ENCODE peak calls at places on chromosomes 11 and 22, in five cellular contexts. One of them, this sample, is unnamed.

GRCh38 chr11:103807806-103808205 is 228.6 kb upstream of the DDI1 start:
- DNase-seq in HFF-Myc: no peak
- DNase-seq in tibial nerve: no peak
- DNase-seq in AG09309: no peak
- DNase-seq in thoracic aorta: no peak
- DNase-seq in this sample: peak; percentile 48

GRCh38 chr11:61927501-61927900 is 10.1 kb upstream of the RAB3IL1 start:
- DNase-seq in HFF-Myc: no peak
- DNase-seq in tibial nerve: no peak
- DNase-seq in AG09309: no peak
- DNase-seq in thoracic aorta: no peak
- DNase-seq in this sample: no peak

GRCh38 chr11:14309425-14310192 is 49.4 kb downstream of the RRAS2 start:
- DNase-seq in HFF-Myc: no peak
- DNase-seq in tibial nerve: no peak
- DNase-seq in AG09309: no peak
- DNase-seq in thoracic aorta: no peak
- DNase-seq in this sample: no peak

GRCh38 chr11:130719516-130719915 is 196.8 kb downstream of the SNX19 start:
- DNase-seq in HFF-Myc: no peak
- DNase-seq in tibial nerve: no peak
- DNase-seq in AG09309: no peak
- DNase-seq in thoracic aorta: no peak
- DNase-seq in this sample: peak; percentile 61

GRCh38 chr11:61764606-61765260 is 12.3 kb downstream of the MYRF start:
- DNase-seq in HFF-Myc: no peak
- DNase-seq in tibial nerve: no peak
- DNase-seq in AG09309: no peak
- DNase-seq in thoracic aorta: no peak
- DNase-seq in this sample: peak; percentile 81

GRCh38 chr11:122917311-122917710 is 34.8 kb downstream of the JHY start:
- DNase-seq in HFF-Myc: no peak
- DNase-seq in tibial nerve: peak; percentile 19
- DNase-seq in AG09309: peak; percentile 13
- DNase-seq in thoracic aorta: no peak
- DNase-seq in this sample: no peak

GRCh38 chr22:25076281-25076680 is 123.4 kb upstream of the CRYBB3 start:
- DNase-seq in HFF-Myc: no peak
- DNase-seq in tibial nerve: no peak
- DNase-seq in AG09309: no peak
- DNase-seq in thoracic aorta: no peak
- DNase-seq in this sample: no peak

GRCh38 chr11:10072142-10072541 is 221.9 kb downstream of the SBF2 start:
- DNase-seq in HFF-Myc: no peak
- DNase-seq in tibial nerve: no peak
- DNase-seq in AG09309: no peak
- DNase-seq in thoracic aorta: no peak
- DNase-seq in this sample: no peak

GRCh38 chr11:132862918-132863317 is 669.4 kb downstream of the OPCML start:
- DNase-seq in HFF-Myc: no peak
- DNase-seq in tibial nerve: no peak
- DNase-seq in AG09309: no peak
- DNase-seq in thoracic aorta: no peak
- DNase-seq in this sample: no peak

GRCh38 chr11:80414766-80415165 is 973.9 kb upstream of the TENM4 start:
- DNase-seq in HFF-Myc: no peak
- DNase-seq in tibial nerve: no peak
- DNase-seq in AG09309: no peak
- DNase-seq in thoracic aorta: no peak
- DNase-seq in this sample: no peak

GRCh38 chr22:24703101-24703500 is 71.4 kb downstream of the PIWIL3 start:
- DNase-seq in HFF-Myc: no peak
- DNase-seq in tibial nerve: no peak
- DNase-seq in AG09309: no peak
- DNase-seq in thoracic aorta: no peak
- DNase-seq in this sample: no peak

GRCh38 chr22:47032091-47032943 is 269.9 kb downstream of the TBC1D22A start:
- DNase-seq in HFF-Myc: no peak
- DNase-seq in tibial nerve: no peak
- DNase-seq in AG09309: no peak
- DNase-seq in thoracic aorta: no peak
- DNase-seq in this sample: no peak

DNA sequence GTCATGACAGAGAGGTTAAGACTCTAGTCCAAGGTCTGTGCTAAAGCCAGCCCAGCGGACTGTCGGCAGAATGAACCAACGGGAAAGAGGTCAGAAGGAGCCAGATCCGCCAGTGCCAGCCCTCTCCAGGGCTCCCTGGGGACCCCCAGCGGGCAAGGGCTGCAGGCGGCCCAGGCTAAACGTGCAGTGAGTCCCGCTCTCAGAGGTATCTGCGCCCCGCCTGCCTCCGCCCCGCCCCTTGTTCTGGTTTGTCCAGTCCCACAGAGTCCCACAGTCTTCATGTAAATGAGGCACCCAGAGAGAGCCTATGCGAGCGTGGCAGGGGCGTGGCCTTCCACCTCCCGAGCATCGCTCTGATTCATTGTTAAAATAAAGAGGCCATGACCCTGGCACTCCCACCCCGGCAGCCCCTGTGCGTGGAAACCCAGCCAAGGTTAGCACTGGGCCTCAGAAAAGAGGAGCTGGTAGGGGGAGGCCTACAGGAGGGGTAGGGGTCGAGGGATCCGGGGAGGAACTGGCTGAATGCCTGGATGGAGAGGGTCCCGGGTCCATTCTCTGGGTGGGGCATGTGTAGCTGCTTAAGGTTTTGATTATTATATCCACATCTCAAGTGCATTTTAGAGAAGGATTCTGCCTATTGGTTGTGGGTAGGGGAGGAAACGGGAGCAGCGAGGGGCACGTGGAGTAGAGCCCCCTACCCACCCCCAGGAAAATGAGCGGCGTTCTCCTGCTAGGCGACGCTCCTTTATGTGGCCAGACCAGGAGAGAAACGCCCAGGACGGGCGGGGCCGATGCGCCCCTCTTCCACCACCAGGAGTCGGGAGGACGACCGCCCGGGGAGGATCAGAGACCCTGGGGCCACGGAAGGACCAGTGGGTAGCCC is at the start of gene TRIOBP:
- DNase-seq in HFF-Myc: peak; percentile 89
- DNase-seq in tibial nerve: peak; percentile 78
- DNase-seq in AG09309: peak; percentile 66
- DNase-seq in thoracic aorta: peak; percentile 96
- DNase-seq in this sample: peak; percentile 84
- H3K4me3 ChIP-seq in HFF-Myc: no peak within 1 kb of the TSS
- H3K4me3 ChIP-seq in tibial nerve: peak within 1 kb of the TSS; percentile 24
- H3K4me3 ChIP-seq in AG09309: peak within 1 kb of the TSS; percentile 16
- H3K4me3 ChIP-seq in thoracic aorta: peak within 1 kb of the TSS; percentile 65
- H3K4me3 ChIP-seq in this sample: peak within 1 kb of the TSS; percentile 41

GRCh38 chr11:34165121-34165520 is 59.7 kb downstream of the NAT10 start:
- DNase-seq in HFF-Myc: no peak
- DNase-seq in tibial nerve: no peak
- DNase-seq in AG09309: no peak
- DNase-seq in thoracic aorta: no peak
- DNase-seq in this sample: no peak

GRCh38 chr11:34168642-34169051 is 63.2 kb downstream of the NAT10 start:
- DNase-seq in HFF-Myc: no peak
- DNase-seq in tibial nerve: no peak
- DNase-seq in AG09309: no peak
- DNase-seq in thoracic aorta: no peak
- DNase-seq in this sample: no peak

GRCh38 chr11:34167961-34168360 is 62.5 kb downstream of the NAT10 start:
- DNase-seq in HFF-Myc: no peak
- DNase-seq in tibial nerve: no peak
- DNase-seq in AG09309: no peak
- DNase-seq in thoracic aorta: no peak
- DNase-seq in this sample: no peak

GRCh38 chr11:34166806-34167740 is 61.6 kb downstream of the NAT10 start:
- DNase-seq in HFF-Myc: no peak
- DNase-seq in tibial nerve: no peak
- DNase-seq in AG09309: no peak
- DNase-seq in thoracic aorta: no peak
- DNase-seq in this sample: no peak

GRCh38 chr11:34165786-34166557 is 60.5 kb downstream of the NAT10 start:
- DNase-seq in HFF-Myc: no peak
- DNase-seq in tibial nerve: no peak
- DNase-seq in AG09309: no peak
- DNase-seq in thoracic aorta: no peak
- DNase-seq in this sample: no peak
- TF ChIP-seq CTCF in HFF-Myc: no peak
- TF ChIP-seq CTCF in tibial nerve: no peak
- TF ChIP-seq CTCF in AG09309: no peak
- TF ChIP-seq CTCF in thoracic aorta: no peak
- TF ChIP-seq CTCF in this sample: no peak

DNA sequence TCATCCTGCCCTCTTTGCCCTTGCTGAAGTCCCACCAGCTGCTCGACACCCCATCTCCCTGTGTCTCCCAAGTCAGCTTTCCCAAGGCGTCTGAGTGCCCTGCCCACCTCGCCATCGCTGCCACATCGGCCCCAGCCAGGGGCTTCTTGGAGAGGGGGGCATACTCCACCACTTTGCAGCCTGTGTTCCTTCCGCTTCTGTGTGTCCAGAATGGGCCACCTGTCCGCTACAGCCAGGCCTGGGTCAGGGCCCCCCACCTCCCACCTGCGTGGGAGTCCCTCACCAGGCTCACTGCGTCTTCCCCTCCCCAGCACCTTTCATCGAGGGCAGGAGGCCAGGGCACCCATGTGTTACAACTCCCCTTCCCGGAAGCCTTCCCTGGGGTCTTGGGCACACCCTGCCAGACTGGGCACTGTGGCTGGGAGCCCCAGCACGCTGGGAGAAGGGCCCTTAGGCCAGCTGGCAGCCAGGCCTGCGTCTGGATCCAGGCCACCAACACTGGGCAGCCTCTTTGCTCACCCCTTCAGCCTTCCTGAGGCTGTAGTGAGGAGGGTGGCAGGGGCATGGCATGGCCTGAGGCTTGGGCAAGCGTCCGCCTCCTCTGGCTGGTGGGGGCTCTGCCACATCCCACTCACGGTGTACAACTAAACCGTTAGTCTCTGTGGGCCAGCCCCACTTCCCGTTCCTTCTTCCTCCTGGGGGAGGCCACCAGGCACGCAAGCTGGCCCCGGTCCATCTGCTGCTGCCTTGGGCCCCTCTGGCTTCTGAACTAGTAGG is 13.4 kb downstream of the CPT1A start:
- DNase-seq in HFF-Myc: no peak
- DNase-seq in tibial nerve: no peak
- DNase-seq in AG09309: no peak
- DNase-seq in thoracic aorta: no peak
- DNase-seq in this sample: no peak
- H3K4me3 ChIP-seq in HFF-Myc: no peak overlapping the region
- H3K4me3 ChIP-seq in tibial nerve: no peak overlapping the region
- H3K4me3 ChIP-seq in AG09309: no peak overlapping the region
- H3K4me3 ChIP-seq in thoracic aorta: no peak overlapping the region
- H3K4me3 ChIP-seq in this sample: no peak overlapping the region

GRCh38 chr11:115503083-115503885 is 931 bp downstream of the CADM1 start:
- DNase-seq in HFF-Myc: no peak
- DNase-seq in tibial nerve: peak; percentile 9
- DNase-seq in AG09309: no peak
- DNase-seq in thoracic aorta: no peak
- DNase-seq in this sample: peak; percentile 52
- TF ChIP-seq CTCF in HFF-Myc: peak; percentile 16
- TF ChIP-seq CTCF in tibial nerve: peak; percentile 48
- TF ChIP-seq CTCF in AG09309: peak; percentile 32
- TF ChIP-seq CTCF in thoracic aorta: peak; percentile 22
- TF ChIP-seq CTCF in this sample: peak; percentile 56

GRCh38 chr11:117230286-117230961 is 1.4 kb downstream of the PCSK7 start:
- DNase-seq in HFF-Myc: no peak
- DNase-seq in tibial nerve: no peak
- DNase-seq in AG09309: no peak
- DNase-seq in thoracic aorta: no peak
- DNase-seq in this sample: no peak
- H3K4me3 ChIP-seq in HFF-Myc: peak overlapping the region; percentile 94
- H3K4me3 ChIP-seq in tibial nerve: peak overlapping the region; percentile 83
- H3K4me3 ChIP-seq in AG09309: peak overlapping the region; percentile 70
- H3K4me3 ChIP-seq in thoracic aorta: peak overlapping the region; percentile 81
- H3K4me3 ChIP-seq in this sample: no peak overlapping the region

DNA sequence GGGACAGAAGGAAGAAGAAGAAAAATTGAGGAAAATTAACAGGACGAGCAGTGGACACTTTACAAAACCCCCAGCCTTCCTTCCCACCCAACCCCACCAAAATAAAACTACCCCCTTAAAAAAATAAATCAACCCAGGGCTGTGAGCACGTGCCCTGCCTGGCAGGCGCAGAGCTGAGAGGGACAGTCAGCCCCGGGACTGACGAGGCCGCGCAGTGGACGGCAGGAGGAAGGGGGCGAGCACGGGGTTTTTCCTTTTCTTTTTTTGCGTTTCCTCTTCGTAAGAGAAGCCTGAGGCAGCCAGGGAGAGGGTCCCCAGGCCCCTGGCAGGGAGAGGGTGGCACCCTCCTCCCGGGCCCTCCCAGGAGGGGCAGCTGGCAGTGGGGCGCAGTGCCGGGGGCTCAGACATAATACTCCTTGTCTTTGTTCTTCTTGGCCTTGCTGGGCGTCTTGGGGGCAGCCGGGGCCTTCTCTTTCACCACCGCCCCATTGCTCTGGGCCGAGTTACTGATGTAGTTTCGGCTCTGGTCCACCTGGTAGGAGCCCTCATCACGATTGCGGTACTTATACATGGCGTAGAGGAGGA is 15.9 kb downstream of the SLC22A12 start:
- DNase-seq in HFF-Myc: no peak
- DNase-seq in tibial nerve: no peak
- DNase-seq in AG09309: no peak
- DNase-seq in thoracic aorta: no peak
- DNase-seq in this sample: no peak
- TF ChIP-seq CTCF in HFF-Myc: no peak
- TF ChIP-seq CTCF in tibial nerve: no peak
- TF ChIP-seq CTCF in AG09309: no peak
- TF ChIP-seq CTCF in thoracic aorta: no peak
- TF ChIP-seq CTCF in this sample: no peak

DNA sequence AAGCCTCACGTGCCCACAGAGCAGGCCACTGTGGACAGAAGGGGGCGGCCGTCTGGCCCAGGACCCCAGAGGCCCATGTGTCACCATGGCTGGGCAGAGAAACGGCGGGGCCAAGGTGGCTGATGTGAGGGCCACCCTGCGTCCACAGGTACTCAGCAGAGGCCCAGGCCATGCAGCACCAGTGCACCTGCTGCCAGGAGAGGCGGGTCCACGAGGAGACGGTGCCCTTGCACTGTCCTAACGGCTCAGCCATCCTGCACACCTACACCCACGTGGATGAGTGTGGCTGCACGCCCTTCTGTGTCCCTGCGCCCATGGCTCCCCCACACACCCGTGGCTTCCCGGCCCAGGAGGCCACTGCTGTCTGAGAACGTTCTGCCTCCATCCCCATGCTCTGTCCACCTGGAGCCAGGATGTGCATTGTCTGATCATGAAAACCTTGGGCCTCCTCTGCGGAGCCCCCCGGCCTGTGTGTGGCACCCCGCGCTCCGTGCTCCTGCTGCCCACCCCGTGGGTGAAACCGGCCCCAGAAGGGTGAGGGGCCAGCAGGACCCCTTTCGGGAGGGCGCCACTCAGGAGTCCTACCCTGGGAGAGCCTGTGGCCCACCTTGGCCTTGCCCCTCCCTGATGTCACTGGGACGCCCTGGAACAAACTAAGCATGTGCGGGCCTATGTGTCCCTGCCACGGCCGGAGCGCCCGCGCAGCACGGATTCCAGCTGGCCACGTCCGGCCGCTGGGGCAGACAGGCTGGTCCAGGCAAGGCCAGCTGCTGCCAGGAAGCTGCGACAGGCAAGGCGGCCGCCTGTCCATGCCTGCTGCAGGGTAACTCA is 38.6 kb downstream of the MUC5B start:
- DNase-seq in HFF-Myc: no peak
- DNase-seq in tibial nerve: no peak
- DNase-seq in AG09309: no peak
- DNase-seq in thoracic aorta: no peak
- DNase-seq in this sample: no peak
- H3K4me3 ChIP-seq in HFF-Myc: peak overlapping the region; percentile 46
- H3K4me3 ChIP-seq in tibial nerve: no peak overlapping the region
- H3K4me3 ChIP-seq in AG09309: no peak overlapping the region
- H3K4me3 ChIP-seq in thoracic aorta: no peak overlapping the region
- H3K4me3 ChIP-seq in this sample: no peak overlapping the region

GRCh38 chr11:31106963-31107576 is 262.5 kb downstream of the DCDC1 start:
- DNase-seq in HFF-Myc: no peak
- DNase-seq in tibial nerve: peak; percentile 68
- DNase-seq in AG09309: no peak
- DNase-seq in thoracic aorta: no peak
- DNase-seq in this sample: peak; percentile 7
- TF ChIP-seq CTCF in HFF-Myc: peak; percentile 33
- TF ChIP-seq CTCF in tibial nerve: peak; percentile 56
- TF ChIP-seq CTCF in AG09309: peak; percentile 17
- TF ChIP-seq CTCF in thoracic aorta: peak; percentile 19
- TF ChIP-seq CTCF in this sample: peak; percentile 82